ENCODE peak calls at places on chromosomes 5 and 9, in nine cellular contexts. D is colonic mucosa, Z is OCI-LY7, C is left lung, Y is upper lobe of left lung, I is aorta, W is uterus, H is endodermal cell, S is right atrium auricular region. V is an unnamed sample.

GRCh38 chr5:61817472-61818326 is 485.6 kb downstream of the ZSWIM6 start:
- DNase-seq in C (no peak), Y (no peak), D (peak; percentile 31), I (peak; percentile 63), S (no peak), W (no peak), Z (no peak), H (peak; percentile 78), V (no peak)

GRCh38 chr5:61329729-61330128 is 2.3 kb upstream of the ZSWIM6 start:
- DNase-seq in D (no peak), I (no peak), Y (no peak), S (no peak), H (peak; percentile 49), C (no peak), W (no peak), Z (no peak), V (no peak)

GRCh38 chr5:130520211-130520610 is 615.9 kb downstream of the CHSY3 start:
- DNase-seq in H (no peak), S (no peak), W (no peak), I (no peak), D (no peak), Z (no peak), C (no peak), Y (no peak), V (no peak)

GRCh38 chr9:83385317-83385716 is 152.9 kb downstream of the FRMD3 start:
- DNase-seq in Y (no peak), I (no peak), W (no peak), S (no peak), Z (no peak), C (no peak), D (no peak), H (no peak), V (no peak)

GRCh38 chr5:67215592-67216471 is 19.2 kb upstream of the CD180 start:
- DNase-seq in H (peak; percentile 61), S (peak; percentile 91), Z (peak; percentile 96), D (peak; percentile 84), W (peak; percentile 42), I (peak; percentile 90), C (peak; percentile 88), Y (peak; percentile 92), V (peak; percentile 90)

GRCh38 chr5:87411586-87412416 is 929 bp downstream of the CCNH start:
- DNase-seq in H (peak; percentile 57), I (peak; percentile 51), D (peak; percentile 57), C (no peak), W (no peak), Y (peak; percentile 36), Z (peak; percentile 46), S (peak; percentile 64), V (no peak)

GRCh38 chr9:127452481-127453092 is 1.3 kb downstream of the LRSAM1 start:
- DNase-seq in S (peak; percentile 72), H (no peak), I (no peak), Z (no peak), D (peak; percentile 90), C (no peak), W (peak; percentile 31), Y (peak; percentile 49), V (peak; percentile 65)

GRCh38 chr5:58871648-58872242 is 288.9 kb downstream of the RAB3C start:
- DNase-seq in Z (peak; percentile 27), Y (no peak), I (no peak), D (peak; percentile 30), S (no peak), H (peak; percentile 65), W (no peak), C (no peak), V (no peak)

GRCh38 chr5:38211354-38211710 is 47.0 kb upstream of the EGFLAM start:
- DNase-seq in D (no peak), W (no peak), H (no peak), S (no peak), Z (no peak), I (no peak), C (no peak), Y (no peak), V (no peak)

GRCh38 chr9:88168564-88168963 is 30.3 kb upstream of the SPATA31C2 start:
- DNase-seq in Z (no peak), C (no peak), W (no peak), D (no peak), S (no peak), Y (no peak), H (no peak), I (no peak), V (no peak)

GRCh38 chr5:146706321-146706972 is 172.1 kb downstream of the PPP2R2B start:
- DNase-seq in Z (peak; percentile 1), S (no peak), I (no peak), H (peak; percentile 84), D (no peak), C (peak; percentile 69), Y (no peak), W (no peak), V (no peak)

GRCh38 chr5:176901260-176902101 is 2.3 kb upstream of the HK3 start:
- DNase-seq in S (peak; percentile 38), W (no peak), C (no peak), Y (no peak), Z (no peak), I (no peak), D (no peak), H (no peak), V (no peak)

GRCh38 chr9:109986423-109987055 is 206.5 kb downstream of the PALM2AKAP2 start:
- DNase-seq in D (no peak), I (no peak), W (no peak), Y (no peak), Z (no peak), H (no peak), C (no peak), S (no peak), V (no peak)

GRCh38 chr5:17817946-17818345 is 183.7 kb downstream of the TAF11L14 start:
- DNase-seq in D (no peak), Z (no peak), Y (no peak), I (no peak), S (no peak), W (no peak), C (no peak), H (no peak), V (no peak)

GRCh38 chr5:178348356-178349146 is 115.9 kb upstream of the PHYKPL start:
- DNase-seq in S (no peak), Y (no peak), D (no peak), Z (no peak), I (peak; percentile 21), C (no peak), W (no peak), H (no peak), V (no peak)
- H3K4me1 ChIP-seq in S (no peaks in the 10 kb centered on the region), Y (no peaks in the 10 kb centered on the region), D (no peaks in the 10 kb centered on the region), Z (no peaks in the 10 kb centered on the region), I (no peaks in the 10 kb centered on the region), C (peaks cover 8% of the 10 kb centered on the region), W (no peaks in the 10 kb centered on the region), H (no peaks in the 10 kb centered on the region), V (no peaks in the 10 kb centered on the region)

GRCh38 chr5:36607114-36607561 is 732 bp downstream of the SLC1A3 start:
- DNase-seq in Y (peak; percentile 41), D (no peak), H (peak; percentile 77), I (no peak), W (no peak), S (no peak), Z (no peak), C (peak; percentile 82), V (peak; percentile 25)
- H3K27ac ChIP-seq in Y (peak overlapping the region; percentile 81), D (no peak overlapping the region), H (peak overlapping the region; percentile 45), I (no peak overlapping the region), W (no peak overlapping the region), S (peak overlapping the region; percentile 83), Z (no peak overlapping the region), C (peak overlapping the region; percentile 51), V (peak overlapping the region; percentile 88)

GRCh38 chr5:139638090-139638735 is 9.9 kb upstream of the CXXC5 start:
- DNase-seq in Z (peak; percentile 81), D (peak; percentile 85), H (peak; percentile 78), W (peak; percentile 73), S (peak; percentile 77), C (peak; percentile 92), Y (peak; percentile 88), I (peak; percentile 95), V (peak; percentile 96)
- H3K4me3 ChIP-seq in Z (peak overlapping the region; percentile 64), D (peak overlapping the region; percentile 36), H (no peak overlapping the region), W (peak overlapping the region; percentile 39), S (peak overlapping the region; percentile 58), C (peak overlapping the region; percentile 29), Y (peak overlapping the region; percentile 55), I (peak overlapping the region; percentile 52), V (peak overlapping the region; percentile 64)

DNA sequence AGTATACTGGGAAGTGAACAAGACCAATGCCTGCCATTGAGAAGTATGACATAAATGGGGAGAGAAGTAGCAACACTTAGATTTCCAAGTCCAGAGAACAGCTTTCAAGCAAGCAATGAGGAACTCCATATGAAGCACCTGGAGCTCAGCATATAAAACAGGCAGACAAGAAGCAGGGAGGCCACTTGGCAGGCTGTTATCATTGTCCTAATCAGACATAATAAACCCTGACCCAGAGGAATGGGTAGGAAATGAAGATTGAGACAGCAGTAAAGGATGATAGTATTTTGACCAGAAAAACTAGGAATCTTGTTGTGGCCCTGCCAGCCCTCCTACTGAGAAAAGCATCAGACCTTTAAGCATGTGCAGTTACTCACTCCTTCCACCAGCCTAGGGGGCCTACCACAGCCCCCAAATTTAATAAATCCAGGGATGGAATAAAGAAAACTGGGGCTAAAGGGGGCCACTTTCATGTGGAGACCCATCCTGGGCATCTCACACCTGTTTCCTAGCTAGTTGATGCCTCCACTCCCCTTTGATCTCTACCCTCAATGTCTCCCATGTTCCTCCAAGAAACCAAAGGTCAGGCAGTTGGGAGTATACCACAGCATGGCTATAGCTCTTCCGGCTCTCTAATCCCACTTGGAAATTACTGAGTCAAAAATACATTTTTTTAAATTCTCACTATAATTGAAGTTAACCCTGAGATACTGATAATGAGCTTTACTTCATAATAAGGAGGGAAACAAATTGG is 135.1 kb downstream of the SIL1 start:
- DNase-seq in H (peak; percentile 23), W (no peak), S (no peak), Z (no peak), Y (no peak), C (no peak), I (no peak), D (no peak), V (no peak)
- H3K4me1 ChIP-seq in H (peaks cover 7% of the 10 kb centered on the region), W (no peaks in the 10 kb centered on the region), S (no peaks in the 10 kb centered on the region), Z (no peaks in the 10 kb centered on the region), Y (peaks cover 23% of the 10 kb centered on the region), C (peaks cover 39% of the 10 kb centered on the region), I (no peaks in the 10 kb centered on the region), D (peaks cover 3% of the 10 kb centered on the region), V (peaks cover 54% of the 10 kb centered on the region)

DNA sequence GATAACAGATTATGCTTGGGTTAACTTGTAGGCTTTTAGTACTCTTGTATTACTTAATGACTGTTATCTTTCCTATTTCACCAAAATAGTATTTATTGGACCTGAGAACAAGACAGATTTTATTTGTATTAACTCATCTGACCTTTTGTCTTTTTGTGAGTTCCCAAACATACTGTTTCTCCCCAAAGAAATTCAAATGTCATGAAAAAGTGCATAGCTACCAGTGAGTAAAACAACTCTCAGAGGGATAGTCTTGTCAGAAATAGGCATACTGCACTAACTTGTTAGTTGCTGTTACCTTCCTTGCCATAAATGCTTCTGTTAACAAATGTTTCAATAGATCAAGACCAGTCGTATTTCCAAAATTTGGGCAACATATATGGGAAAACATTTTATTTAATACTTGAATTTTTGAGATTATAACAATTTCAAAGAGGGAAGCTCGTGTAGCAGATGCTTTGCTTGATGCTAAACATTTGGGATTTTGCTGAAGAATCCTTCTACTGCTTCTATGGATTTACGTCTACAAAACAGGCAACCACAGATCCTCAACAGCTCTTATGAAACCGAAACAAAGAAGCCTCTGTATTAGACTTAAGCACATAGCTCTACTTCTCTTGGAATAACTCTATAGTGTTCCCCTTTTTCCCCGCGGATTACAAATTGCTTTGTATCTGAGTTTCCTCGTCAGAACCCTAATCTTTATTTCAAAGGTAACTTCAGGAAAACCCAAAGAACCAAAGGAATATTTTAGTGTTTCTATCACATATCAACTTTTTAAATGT is 248.8 kb downstream of the MCTP1 start:
- DNase-seq in D (no peak), I (no peak), W (no peak), H (no peak), Z (no peak), C (no peak), Y (no peak), S (no peak), V (no peak)
- H3K27ac ChIP-seq in D (no peak overlapping the region), I (no peak overlapping the region), W (no peak overlapping the region), H (no peak overlapping the region), Z (no peak overlapping the region), C (no peak overlapping the region), Y (peak overlapping the region; percentile 26), S (no peak overlapping the region), V (no peak overlapping the region)